ENCODE peak calls at places on chromosome 15, in seven cellular contexts. One of them, this sample, is unnamed. For H3K9me2, the result is how much of the 10 kb centered on the place peaks cover.

GRCh38 chr15:98560338-98560737 is 88.0 kb upstream of the IGF1R start:
- DNase-seq in OCI-LY7: no peak
- DNase-seq in SK-N-SH: no peak
- DNase-seq in HCT116: no peak
- DNase-seq in GM23338: no peak
- DNase-seq in GM23248: no peak
- DNase-seq in PC-3: no peak
- DNase-seq in this sample: no peak

GRCh38 chr15:93265046-93265658 is 176.1 kb upstream of the RGMA start:
- DNase-seq in PC-3: no peak
- DNase-seq in SK-N-SH: no peak
- DNase-seq in HCT116: no peak
- DNase-seq in GM23248: no peak
- DNase-seq in OCI-LY7: no peak
- DNase-seq in GM23338: no peak
- DNase-seq in this sample: no peak

GRCh38 chr15:30992465-30992864 is 1.0 kb upstream of the MTMR10 start:
- DNase-seq in HCT116: no peak
- DNase-seq in GM23248: peak
- DNase-seq in PC-3: no peak
- DNase-seq in SK-N-SH: no peak
- DNase-seq in OCI-LY7: peak
- DNase-seq in GM23338: no peak
- DNase-seq in this sample: no peak

GRCh38 chr15:41949400-41950126 is 22.8 kb downstream of the EHD4 start:
- DNase-seq in PC-3: no peak
- DNase-seq in GM23338: peak
- DNase-seq in HCT116: no peak
- DNase-seq in GM23248: peak
- DNase-seq in SK-N-SH: no peak
- DNase-seq in OCI-LY7: no peak
- DNase-seq in this sample: no peak

GRCh38 chr15:57284535-57284934 is 91.8 kb upstream of the CGNL1 start:
- DNase-seq in OCI-LY7: peak
- DNase-seq in SK-N-SH: no peak
- DNase-seq in PC-3: no peak
- DNase-seq in GM23338: no peak
- DNase-seq in HCT116: no peak
- DNase-seq in GM23248: no peak
- DNase-seq in this sample: no peak

GRCh38 chr15:30924353-30924752 is 20.6 kb downstream of the FAN1 start:
- DNase-seq in SK-N-SH: no peak
- DNase-seq in PC-3: no peak
- DNase-seq in OCI-LY7: no peak
- DNase-seq in GM23248: peak
- DNase-seq in HCT116: no peak
- DNase-seq in GM23338: no peak
- DNase-seq in this sample: no peak

GRCh38 chr15:99546436-99547100 is 19.2 kb upstream of the MEF2A start:
- DNase-seq in SK-N-SH: no peak
- DNase-seq in PC-3: no peak
- DNase-seq in GM23248: no peak
- DNase-seq in OCI-LY7: no peak
- DNase-seq in HCT116: no peak
- DNase-seq in GM23338: no peak
- DNase-seq in this sample: no peak

GRCh38 chr15:50907866-50908208 is 646 bp upstream of the AP4E1 start:
- DNase-seq in HCT116: peak
- DNase-seq in SK-N-SH: no peak
- DNase-seq in GM23248: peak
- DNase-seq in GM23338: peak
- DNase-seq in OCI-LY7: peak
- DNase-seq in PC-3: peak
- DNase-seq in this sample: peak

GRCh38 chr15:98800437-98801233 is 152.3 kb downstream of the IGF1R start:
- DNase-seq in OCI-LY7: no peak
- DNase-seq in GM23338: peak
- DNase-seq in GM23248: peak
- DNase-seq in HCT116: peak
- DNase-seq in SK-N-SH: peak
- DNase-seq in PC-3: peak
- DNase-seq in this sample: peak

GRCh38 chr15:26461847-26462608 is 310.8 kb downstream of the GABRB3 start:
- DNase-seq in PC-3: no peak
- DNase-seq in SK-N-SH: no peak
- DNase-seq in OCI-LY7: no peak
- DNase-seq in GM23248: no peak
- DNase-seq in GM23338: no peak
- DNase-seq in HCT116: no peak
- DNase-seq in this sample: no peak

GRCh38 chr15:58529041-58529440 is 97.2 kb downstream of the LIPC start:
- DNase-seq in SK-N-SH: no peak
- DNase-seq in OCI-LY7: no peak
- DNase-seq in PC-3: no peak
- DNase-seq in GM23338: no peak
- DNase-seq in GM23248: no peak
- DNase-seq in HCT116: no peak
- DNase-seq in this sample: no peak
- H3K9me2 ChIP-seq in SK-N-SH: under half
- H3K9me2 ChIP-seq in OCI-LY7: under half
- H3K9me2 ChIP-seq in PC-3: under half
- H3K9me2 ChIP-seq in GM23338: under half
- H3K9me2 ChIP-seq in GM23248: under half
- H3K9me2 ChIP-seq in HCT116: under half
- H3K9me2 ChIP-seq in this sample: under half

GRCh38 chr15:69125236-69125635 is 35.2 kb upstream of the GLCE start:
- DNase-seq in SK-N-SH: no peak
- DNase-seq in GM23338: peak
- DNase-seq in GM23248: no peak
- DNase-seq in OCI-LY7: no peak
- DNase-seq in HCT116: no peak
- DNase-seq in PC-3: no peak
- DNase-seq in this sample: no peak
- H3K9me2 ChIP-seq in SK-N-SH: under half
- H3K9me2 ChIP-seq in GM23338: under half
- H3K9me2 ChIP-seq in GM23248: under half
- H3K9me2 ChIP-seq in OCI-LY7: under half
- H3K9me2 ChIP-seq in HCT116: under half
- H3K9me2 ChIP-seq in PC-3: under half
- H3K9me2 ChIP-seq in this sample: under half

GRCh38 chr15:97482521-97482920 is 478.0 kb upstream of the ARRDC4 start:
- DNase-seq in GM23248: no peak
- DNase-seq in PC-3: no peak
- DNase-seq in GM23338: peak
- DNase-seq in SK-N-SH: no peak
- DNase-seq in OCI-LY7: no peak
- DNase-seq in HCT116: no peak
- DNase-seq in this sample: no peak

GRCh38 chr15:97479957-97480356 is 480.5 kb upstream of the ARRDC4 start:
- DNase-seq in PC-3: no peak
- DNase-seq in OCI-LY7: no peak
- DNase-seq in HCT116: no peak
- DNase-seq in SK-N-SH: no peak
- DNase-seq in GM23338: no peak
- DNase-seq in GM23248: no peak
- DNase-seq in this sample: no peak

DNA sequence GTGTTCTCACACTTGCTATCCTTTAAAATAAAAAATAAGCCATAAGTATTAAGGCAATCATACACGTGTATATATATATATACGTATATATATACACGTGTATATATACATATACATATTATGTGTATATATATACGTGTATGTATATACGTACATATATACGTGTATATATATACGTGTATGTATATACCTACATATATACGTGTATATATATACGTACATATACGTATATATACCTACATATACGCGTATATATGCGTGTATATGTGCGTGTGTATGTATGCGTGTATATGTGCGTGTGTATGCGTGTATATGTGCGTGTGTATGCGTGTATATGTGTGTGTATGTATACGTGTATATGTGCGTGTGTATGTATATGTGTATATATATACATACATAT is 477.3 kb upstream of the ARRDC4 start:
- DNase-seq in GM23338: no peak
- DNase-seq in GM23248: no peak
- DNase-seq in OCI-LY7: no peak
- DNase-seq in SK-N-SH: no peak
- DNase-seq in HCT116: no peak
- DNase-seq in PC-3: no peak
- DNase-seq in this sample: no peak
- H3K9me2 ChIP-seq in GM23338: under half
- H3K9me2 ChIP-seq in GM23248: under half
- H3K9me2 ChIP-seq in OCI-LY7: under half
- H3K9me2 ChIP-seq in SK-N-SH: under half
- H3K9me2 ChIP-seq in HCT116: under half
- H3K9me2 ChIP-seq in PC-3: under half
- H3K9me2 ChIP-seq in this sample: under half

GRCh38 chr15:84907731-84908130 is 23.3 kb downstream of the SLC28A1 start:
- DNase-seq in HCT116: no peak
- DNase-seq in GM23338: no peak
- DNase-seq in PC-3: no peak
- DNase-seq in SK-N-SH: no peak
- DNase-seq in GM23248: no peak
- DNase-seq in OCI-LY7: no peak
- DNase-seq in this sample: no peak
- H3K9me2 ChIP-seq in HCT116: under half
- H3K9me2 ChIP-seq in GM23338: under half
- H3K9me2 ChIP-seq in PC-3: under half
- H3K9me2 ChIP-seq in SK-N-SH: under half
- H3K9me2 ChIP-seq in GM23248: under half
- H3K9me2 ChIP-seq in OCI-LY7: under half
- H3K9me2 ChIP-seq in this sample: under half

GRCh38 chr15:67176195-67176971 is 78.1 kb downstream of the AAGAB start:
- DNase-seq in GM23248: no peak
- DNase-seq in OCI-LY7: no peak
- DNase-seq in HCT116: no peak
- DNase-seq in PC-3: no peak
- DNase-seq in SK-N-SH: peak
- DNase-seq in GM23338: peak
- DNase-seq in this sample: no peak
- H3K9me2 ChIP-seq in GM23248: under half
- H3K9me2 ChIP-seq in OCI-LY7: under half
- H3K9me2 ChIP-seq in HCT116: under half
- H3K9me2 ChIP-seq in PC-3: under half
- H3K9me2 ChIP-seq in SK-N-SH: under half
- H3K9me2 ChIP-seq in GM23338: under half
- H3K9me2 ChIP-seq in this sample: under half

DNA sequence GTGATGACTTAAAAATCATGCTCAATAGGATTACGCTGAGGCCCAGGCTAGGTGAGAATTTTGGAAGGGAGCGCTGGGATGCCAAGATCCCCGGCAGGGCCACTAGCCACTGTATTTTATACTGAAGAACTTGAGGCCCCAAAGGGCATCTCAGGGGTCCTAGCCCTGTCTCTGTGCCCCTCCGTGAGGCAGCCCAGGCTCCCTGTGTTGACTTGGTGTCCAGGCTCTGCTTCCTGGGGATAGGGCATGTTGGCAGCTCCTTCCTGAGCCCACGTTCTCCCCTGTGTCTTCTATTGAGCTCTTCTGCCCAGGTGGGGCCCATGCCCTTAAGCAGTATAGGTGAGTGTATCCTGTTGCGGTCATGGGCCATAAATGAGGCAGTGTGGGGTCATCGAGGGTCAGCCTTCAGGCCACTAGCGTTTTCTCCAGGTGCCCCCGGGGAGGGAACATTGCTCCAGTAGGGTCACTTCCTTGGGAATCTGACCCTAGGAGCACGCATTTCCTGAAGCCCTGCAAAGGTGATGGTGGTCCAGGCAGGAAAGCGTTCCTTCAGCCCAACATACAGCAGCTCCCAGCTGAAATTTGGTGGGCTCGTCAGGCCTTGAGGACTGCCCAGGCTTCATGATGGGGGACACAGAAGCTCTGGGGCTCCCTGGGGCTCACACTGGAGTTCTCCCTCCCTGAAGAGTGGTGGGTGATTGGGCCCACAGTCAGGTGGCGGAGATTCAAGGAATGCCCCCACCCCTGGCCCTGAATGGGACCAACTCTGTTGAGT is 189.4 kb downstream of the UBE3A start:
- DNase-seq in SK-N-SH: no peak
- DNase-seq in GM23248: no peak
- DNase-seq in OCI-LY7: no peak
- DNase-seq in PC-3: no peak
- DNase-seq in HCT116: no peak
- DNase-seq in GM23338: no peak
- DNase-seq in this sample: no peak
- H3K9me2 ChIP-seq in SK-N-SH: under half
- H3K9me2 ChIP-seq in GM23248: under half
- H3K9me2 ChIP-seq in OCI-LY7: under half
- H3K9me2 ChIP-seq in PC-3: under half
- H3K9me2 ChIP-seq in HCT116: under half
- H3K9me2 ChIP-seq in GM23338: under half
- H3K9me2 ChIP-seq in this sample: under half

DNA sequence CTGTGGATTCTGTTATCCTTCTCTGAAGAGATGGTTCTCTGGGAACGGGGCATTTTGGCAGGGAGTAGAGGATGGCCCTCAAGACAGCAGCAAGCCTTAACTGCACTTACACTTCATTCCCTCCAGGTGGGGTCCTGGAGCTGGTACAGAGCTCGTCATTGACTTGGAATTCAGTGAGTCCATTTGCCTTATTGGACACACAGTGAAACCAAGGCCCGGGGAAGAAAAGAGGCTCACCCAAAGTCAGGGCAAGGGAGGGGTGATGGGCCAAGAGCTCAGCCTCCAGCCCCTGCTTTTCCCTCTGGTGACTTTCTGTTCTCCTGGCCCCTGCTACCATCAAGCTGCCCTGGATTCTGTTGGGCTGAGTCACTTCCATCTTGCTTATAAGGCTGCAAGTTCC is 125.6 kb downstream of the ETFA start:
- DNase-seq in OCI-LY7: peak
- DNase-seq in PC-3: peak
- DNase-seq in GM23248: peak
- DNase-seq in SK-N-SH: no peak
- DNase-seq in GM23338: peak
- DNase-seq in HCT116: peak
- DNase-seq in this sample: peak
- H3K9me2 ChIP-seq in OCI-LY7: under half
- H3K9me2 ChIP-seq in PC-3: under half
- H3K9me2 ChIP-seq in GM23248: under half
- H3K9me2 ChIP-seq in SK-N-SH: under half
- H3K9me2 ChIP-seq in GM23338: under half
- H3K9me2 ChIP-seq in HCT116: under half
- H3K9me2 ChIP-seq in this sample: under half